ENCODE peak calls at places on chromosomes 11 and 22, in seven cellular contexts. One of them, this sample, is unnamed.
A peak's percentile ranks its signal among the peaks of the same experiment; 100 is the strongest.

GRCh38 chr22:17911312-17911705 is 113.1 kb downstream of the MICAL3 start:
- DNase-seq in fibroblast of mammary gland: peak; percentile 18
- DNase-seq in AML-193: no peak
- DNase-seq in cardiac fibroblast: no peak
- DNase-seq in GM12865: no peak
- DNase-seq in mammary epithelial cell: no peak
- DNase-seq in NT2/D1: no peak
- DNase-seq in this sample: no peak

GRCh38 chr11:71406681-71407080 is 41.5 kb downstream of the DHCR7 start:
- DNase-seq in fibroblast of mammary gland: no peak
- DNase-seq in AML-193: no peak
- DNase-seq in cardiac fibroblast: no peak
- DNase-seq in GM12865: no peak
- DNase-seq in mammary epithelial cell: no peak
- DNase-seq in NT2/D1: no peak
- DNase-seq in this sample: no peak

GRCh38 chr22:49160261-49161001 is 667.2 kb downstream of the BRD1 start:
- DNase-seq in fibroblast of mammary gland: no peak
- DNase-seq in AML-193: no peak
- DNase-seq in cardiac fibroblast: no peak
- DNase-seq in GM12865: no peak
- DNase-seq in mammary epithelial cell: no peak
- DNase-seq in NT2/D1: no peak
- DNase-seq in this sample: no peak

GRCh38 chr22:27663031-27663367 is 138.6 kb downstream of the MN1 start:
- DNase-seq in fibroblast of mammary gland: no peak
- DNase-seq in AML-193: no peak
- DNase-seq in cardiac fibroblast: no peak
- DNase-seq in GM12865: no peak
- DNase-seq in mammary epithelial cell: no peak
- DNase-seq in NT2/D1: no peak
- DNase-seq in this sample: no peak

GRCh38 chr22:44666207-44666585 is 35.8 kb upstream of the PRR5 start:
- DNase-seq in fibroblast of mammary gland: no peak
- DNase-seq in AML-193: no peak
- DNase-seq in cardiac fibroblast: no peak
- DNase-seq in GM12865: no peak
- DNase-seq in mammary epithelial cell: no peak
- DNase-seq in NT2/D1: no peak
- DNase-seq in this sample: no peak

GRCh38 chr11:116312560-116313340 is 460.0 kb downstream of the BUD13 start:
- DNase-seq in fibroblast of mammary gland: peak; percentile 2
- DNase-seq in AML-193: no peak
- DNase-seq in cardiac fibroblast: peak; percentile 78
- DNase-seq in GM12865: no peak
- DNase-seq in mammary epithelial cell: peak; percentile 10
- DNase-seq in NT2/D1: no peak
- DNase-seq in this sample: no peak

GRCh38 chr11:126477526-126478275 is 122.2 kb downstream of the ST3GAL4 start:
- DNase-seq in fibroblast of mammary gland: no peak
- DNase-seq in AML-193: no peak
- DNase-seq in cardiac fibroblast: no peak
- DNase-seq in GM12865: peak; percentile 50
- DNase-seq in mammary epithelial cell: no peak
- DNase-seq in NT2/D1: no peak
- DNase-seq in this sample: no peak

GRCh38 chr11:15653191-15653590 is 538.5 kb downstream of the INSC start:
- DNase-seq in fibroblast of mammary gland: no peak
- DNase-seq in AML-193: no peak
- DNase-seq in cardiac fibroblast: no peak
- DNase-seq in GM12865: no peak
- DNase-seq in mammary epithelial cell: no peak
- DNase-seq in NT2/D1: no peak
- DNase-seq in this sample: no peak

GRCh38 chr11:1975185-1975584 is 22.5 kb downstream of the H19 start:
- DNase-seq in fibroblast of mammary gland: no peak
- DNase-seq in AML-193: no peak
- DNase-seq in cardiac fibroblast: no peak
- DNase-seq in GM12865: no peak
- DNase-seq in mammary epithelial cell: no peak
- DNase-seq in NT2/D1: no peak
- DNase-seq in this sample: no peak

GRCh38 chr11:115627071-115627470 is 122.9 kb upstream of the CADM1 start:
- DNase-seq in fibroblast of mammary gland: no peak
- DNase-seq in AML-193: no peak
- DNase-seq in cardiac fibroblast: no peak
- DNase-seq in GM12865: no peak
- DNase-seq in mammary epithelial cell: no peak
- DNase-seq in NT2/D1: no peak
- DNase-seq in this sample: no peak

GRCh38 chr11:93614111-93614784 is 47.2 kb upstream of the CEP295 start:
- DNase-seq in fibroblast of mammary gland: no peak
- DNase-seq in AML-193: peak; percentile 5
- DNase-seq in cardiac fibroblast: no peak
- DNase-seq in GM12865: peak; percentile 9
- DNase-seq in mammary epithelial cell: no peak
- DNase-seq in NT2/D1: no peak
- DNase-seq in this sample: no peak

GRCh38 chr22:39215430-39216142 is 29.2 kb downstream of the PDGFB start:
- DNase-seq in fibroblast of mammary gland: no peak
- DNase-seq in AML-193: no peak
- DNase-seq in cardiac fibroblast: no peak
- DNase-seq in GM12865: peak; percentile 48
- DNase-seq in mammary epithelial cell: no peak
- DNase-seq in NT2/D1: no peak
- DNase-seq in this sample: no peak

GRCh38 chr22:38449776-38450175 is 5.2 kb downstream of the KCNJ4 start:
- DNase-seq in fibroblast of mammary gland: no peak
- DNase-seq in AML-193: no peak
- DNase-seq in cardiac fibroblast: no peak
- DNase-seq in GM12865: no peak
- DNase-seq in mammary epithelial cell: no peak
- DNase-seq in NT2/D1: no peak
- DNase-seq in this sample: no peak

GRCh38 chr11:8384199-8384821 is 120.6 kb upstream of the LMO1 start:
- DNase-seq in fibroblast of mammary gland: peak; percentile 6
- DNase-seq in AML-193: no peak
- DNase-seq in cardiac fibroblast: peak; percentile 47
- DNase-seq in GM12865: peak; percentile 13
- DNase-seq in mammary epithelial cell: no peak
- DNase-seq in NT2/D1: no peak
- DNase-seq in this sample: no peak

GRCh38 chr11:45906096-45906682 is 882 bp downstream of the FREY1 start:
- DNase-seq in fibroblast of mammary gland: no peak
- DNase-seq in AML-193: no peak
- DNase-seq in cardiac fibroblast: no peak
- DNase-seq in GM12865: peak; percentile 23
- DNase-seq in mammary epithelial cell: no peak
- DNase-seq in NT2/D1: no peak
- DNase-seq in this sample: no peak

GRCh38 chr11:126197277-126197939 is 14.0 kb downstream of the RPUSD4 start:
- DNase-seq in fibroblast of mammary gland: no peak
- DNase-seq in AML-193: no peak
- DNase-seq in cardiac fibroblast: no peak
- DNase-seq in GM12865: peak; percentile 33
- DNase-seq in mammary epithelial cell: peak; percentile 28
- DNase-seq in NT2/D1: no peak
- DNase-seq in this sample: peak; percentile 69

GRCh38 chr11:27820249-27820648 is 120.0 kb upstream of the BDNF start:
- DNase-seq in fibroblast of mammary gland: no peak
- DNase-seq in AML-193: no peak
- DNase-seq in cardiac fibroblast: no peak
- DNase-seq in GM12865: no peak
- DNase-seq in mammary epithelial cell: no peak
- DNase-seq in NT2/D1: no peak
- DNase-seq in this sample: peak; percentile 3

GRCh38 chr11:69008774-69009440 is 4.1 kb downstream of the MRGPRF start:
- DNase-seq in fibroblast of mammary gland: peak; percentile 98
- DNase-seq in AML-193: no peak
- DNase-seq in cardiac fibroblast: peak; percentile 94
- DNase-seq in GM12865: no peak
- DNase-seq in mammary epithelial cell: peak; percentile 92
- DNase-seq in NT2/D1: peak; percentile 72
- DNase-seq in this sample: peak; percentile 99

GRCh38 chr11:118437736-118438125 is 1.4 kb downstream of the KMT2A start:
- DNase-seq in fibroblast of mammary gland: peak; percentile 12
- DNase-seq in AML-193: no peak
- DNase-seq in cardiac fibroblast: no peak
- DNase-seq in GM12865: peak; percentile 29
- DNase-seq in mammary epithelial cell: peak; percentile 48
- DNase-seq in NT2/D1: no peak
- DNase-seq in this sample: no peak

GRCh38 chr11:11215944-11216343 is 137.1 kb downstream of the CSNK2A3 start:
- DNase-seq in fibroblast of mammary gland: no peak
- DNase-seq in AML-193: no peak
- DNase-seq in cardiac fibroblast: no peak
- DNase-seq in GM12865: no peak
- DNase-seq in mammary epithelial cell: no peak
- DNase-seq in NT2/D1: no peak
- DNase-seq in this sample: no peak

GRCh38 chr11:26719289-26719688 is 2.6 kb downstream of the SLC5A12 start:
- DNase-seq in fibroblast of mammary gland: no peak
- DNase-seq in AML-193: no peak
- DNase-seq in cardiac fibroblast: no peak
- DNase-seq in GM12865: no peak
- DNase-seq in mammary epithelial cell: no peak
- DNase-seq in NT2/D1: no peak
- DNase-seq in this sample: no peak

GRCh38 chr11:105610796-105611361 is 1.0 kb downstream of the GRIA4 start:
- DNase-seq in fibroblast of mammary gland: no peak
- DNase-seq in AML-193: no peak
- DNase-seq in cardiac fibroblast: no peak
- DNase-seq in GM12865: no peak
- DNase-seq in mammary epithelial cell: no peak
- DNase-seq in NT2/D1: no peak
- DNase-seq in this sample: no peak

GRCh38 chr22:39478461-39478860 is 21.6 kb downstream of the MGAT3 start:
- DNase-seq in fibroblast of mammary gland: no peak
- DNase-seq in AML-193: no peak
- DNase-seq in cardiac fibroblast: no peak
- DNase-seq in GM12865: no peak
- DNase-seq in mammary epithelial cell: peak; percentile 34
- DNase-seq in NT2/D1: no peak
- DNase-seq in this sample: no peak

GRCh38 chr11:131495417-131495816 is 125.0 kb downstream of the NTM start:
- DNase-seq in fibroblast of mammary gland: no peak
- DNase-seq in AML-193: no peak
- DNase-seq in cardiac fibroblast: peak; percentile 24
- DNase-seq in GM12865: no peak
- DNase-seq in mammary epithelial cell: no peak
- DNase-seq in NT2/D1: no peak
- DNase-seq in this sample: no peak

GRCh38 chr11:12995211-12995610 is 13.9 kb upstream of the RASSF10 start:
- DNase-seq in fibroblast of mammary gland: peak; percentile 45
- DNase-seq in AML-193: no peak
- DNase-seq in cardiac fibroblast: peak; percentile 92
- DNase-seq in GM12865: no peak
- DNase-seq in mammary epithelial cell: no peak
- DNase-seq in NT2/D1: no peak
- DNase-seq in this sample: no peak

GRCh38 chr11:35682230-35683195 is 19.9 kb downstream of the TRIM44 start:
- DNase-seq in fibroblast of mammary gland: peak; percentile 40
- DNase-seq in AML-193: no peak
- DNase-seq in cardiac fibroblast: peak; percentile 21
- DNase-seq in GM12865: no peak
- DNase-seq in mammary epithelial cell: no peak
- DNase-seq in NT2/D1: no peak
- DNase-seq in this sample: peak; percentile 40

This sample was measured in foreskin fibroblast.